ENCODE peak calls at places on chromosome 21, in eight cellular contexts. N is CD4-positive, alpha-beta T cell; P is astrocyte of the hippocampus; B is T47D; A is activated CD8-positive, alpha-beta memory T cell treated with anti-CD3 and anti-CD28 coated beads for 4 hours; R is left cardiac atrium; I is Caco-2; D is iPS-NIHi11. S is an unnamed sample.

GRCh38 chr21:37916795-37917142 is 512 bp upstream of the KCNJ6 start:
- DNase-seq in N (no peak), P (peak; percentile 63), B (no peak), A (no peak), R (no peak), I (no peak), D (peak; percentile 83), S (no peak)

GRCh38 chr21:32198369-32198768 is 80.5 kb downstream of the MIS18A start:
- DNase-seq in N (no peak), P (no peak), B (no peak), A (no peak), R (no peak), I (no peak), D (no peak), S (no peak)

GRCh38 chr21:43697758-43698643 is 20.9 kb upstream of the PDXK start:
- DNase-seq in N (no peak), P (peak; percentile 55), B (no peak), A (no peak), R (no peak), I (no peak), D (no peak), S (no peak)

GRCh38 chr21:45998871-45999580 is 17.5 kb downstream of the COL6A1 start:
- DNase-seq in N (no peak), P (no peak), B (no peak), A (no peak), R (peak; percentile 25), I (no peak), D (peak; percentile 11), S (peak; percentile 21)

GRCh38 chr21:41699311-41699710 is 67.5 kb downstream of the RIPK4 start:
- DNase-seq in N (no peak), P (no peak), B (no peak), A (no peak), R (no peak), I (no peak), D (no peak), S (no peak)

GRCh38 chr21:41163086-41163485 is 4.9 kb upstream of the BACE2 start:
- DNase-seq in N (no peak), P (no peak), B (no peak), A (no peak), R (no peak), I (no peak), D (no peak), S (no peak)

GRCh38 chr21:44931137-44931500 is 8.7 kb upstream of the SLX9 start:
- DNase-seq in N (no peak), P (peak; percentile 46), B (no peak), A (no peak), R (peak; percentile 41), I (no peak), D (no peak), S (peak; percentile 80)

GRCh38 chr21:26966978-26967913 is at the start of gene ADAMTS5:
- DNase-seq in N (no peak), P (peak; percentile 67), B (peak; percentile 30), A (no peak), R (peak; percentile 67), I (no peak), D (peak; percentile 53), S (peak; percentile 72)

GRCh38 chr21:43801006-43801783 is 11.8 kb downstream of the RRP1 start:
- DNase-seq in N (no peak), P (no peak), B (no peak), A (no peak), R (peak; percentile 15), I (no peak), D (no peak), S (no peak)

GRCh38 chr21:17536381-17536780 is 23.5 kb downstream of the CXADR start:
- DNase-seq in N (no peak), P (no peak), B (peak; percentile 12), A (no peak), R (no peak), I (no peak), D (no peak), S (no peak)

GRCh38 chr21:38989097-38989744 is 183.5 kb downstream of the ETS2 start:
- DNase-seq in N (no peak), P (no peak), B (no peak), A (no peak), R (no peak), I (no peak), D (no peak), S (no peak)

GRCh38 chr21:38938343-38938742 is 132.6 kb downstream of the ETS2 start:
- DNase-seq in N (peak; percentile 3), P (peak; percentile 51), B (no peak), A (no peak), R (no peak), I (no peak), D (peak; percentile 54), S (no peak)

GRCh38 chr21:36145259-36145658 is 10.4 kb downstream of the CBR3 start:
- DNase-seq in N (no peak), P (no peak), B (no peak), A (no peak), R (no peak), I (no peak), D (no peak), S (no peak)

GRCh38 chr21:39728341-39728740 is 16.6 kb upstream of the IGSF5 start:
- DNase-seq in N (no peak), P (no peak), B (peak; percentile 60), A (no peak), R (no peak), I (no peak), D (no peak), S (no peak)

GRCh38 chr21:46220847-46221246 is 7.7 kb downstream of the LSS start:
- DNase-seq in N (no peak), P (no peak), B (no peak), A (no peak), R (no peak), I (no peak), D (no peak), S (no peak)

GRCh38 chr21:39073063-39073462 is 110.2 kb downstream of the PSMG1 start:
- DNase-seq in N (no peak), P (peak; percentile 72), B (no peak), A (no peak), R (no peak), I (no peak), D (no peak), S (no peak)

GRCh38 chr21:27571706-27572105 is 604.8 kb upstream of the ADAMTS5 start:
- DNase-seq in N (no peak), P (peak; percentile 62), B (no peak), A (no peak), R (no peak), I (no peak), D (no peak), S (no peak)

GRCh38 chr21:34018185-34018584 is 55.2 kb upstream of the MRPS6 start:
- DNase-seq in N (no peak), P (no peak), B (no peak), A (no peak), R (no peak), I (no peak), D (no peak), S (no peak)

GRCh38 chr21:26732442-26733221 is 112.6 kb downstream of the ADAMTS1 start:
- DNase-seq in N (peak; percentile 3), P (peak; percentile 79), B (peak; percentile 46), A (no peak), R (peak; percentile 42), I (peak; percentile 43), D (peak; percentile 28), S (peak; percentile 31)

GRCh38 chr21:36282568-36283230 is 37.3 kb upstream of the MORC3 start:
- DNase-seq in N (no peak), P (peak; percentile 37), B (no peak), A (no peak), R (no peak), I (no peak), D (no peak), S (no peak)